ENCODE peak calls at places on chromosomes 13 and 19, in six cellular contexts. One of them, this sample, is unnamed.

GRCh38 chr19:15466851-15467733 is 2.7 kb upstream of the RASAL3 start:
- DNase-seq in NCI-H2081: no peak
- DNase-seq in SK-N-DZ: no peak
- DNase-seq in head of caudate nucleus: no peak
- DNase-seq in Right ventricle myocardium superior: no peak
- DNase-seq in EH: peak; percentile 50
- DNase-seq in this sample: peak; percentile 39

GRCh38 chr13:111587249-111587648 is 266.8 kb downstream of the TEX29 start:
- DNase-seq in NCI-H2081: no peak
- DNase-seq in SK-N-DZ: no peak
- DNase-seq in head of caudate nucleus: no peak
- DNase-seq in Right ventricle myocardium superior: no peak
- DNase-seq in EH: no peak
- DNase-seq in this sample: no peak

GRCh38 chr13:110886475-110887241 is 28.2 kb downstream of the ANKRD10 start:
- DNase-seq in NCI-H2081: no peak
- DNase-seq in SK-N-DZ: no peak
- DNase-seq in head of caudate nucleus: no peak
- DNase-seq in Right ventricle myocardium superior: no peak
- DNase-seq in EH: no peak
- DNase-seq in this sample: no peak

GRCh38 chr19:8499048-8499833 is 3.2 kb downstream of the PRAM1 start:
- DNase-seq in NCI-H2081: no peak
- DNase-seq in SK-N-DZ: no peak
- DNase-seq in head of caudate nucleus: no peak
- DNase-seq in Right ventricle myocardium superior: no peak
- DNase-seq in EH: no peak
- DNase-seq in this sample: no peak

GRCh38 chr13:30607908-30608307 is 9.8 kb upstream of the USPL1 start:
- DNase-seq in NCI-H2081: no peak
- DNase-seq in SK-N-DZ: no peak
- DNase-seq in head of caudate nucleus: no peak
- DNase-seq in Right ventricle myocardium superior: no peak
- DNase-seq in EH: no peak
- DNase-seq in this sample: no peak

GRCh38 chr13:80408270-80408669 is 67.3 kb upstream of the SPRY2 start:
- DNase-seq in NCI-H2081: no peak
- DNase-seq in SK-N-DZ: peak; percentile 25
- DNase-seq in head of caudate nucleus: no peak
- DNase-seq in Right ventricle myocardium superior: no peak
- DNase-seq in EH: no peak
- DNase-seq in this sample: no peak

GRCh38 chr19:18898533-18899408 is 2.8 kb upstream of the CERS1 start:
- DNase-seq in NCI-H2081: no peak
- DNase-seq in SK-N-DZ: no peak
- DNase-seq in head of caudate nucleus: no peak
- DNase-seq in Right ventricle myocardium superior: no peak
- DNase-seq in EH: no peak
- DNase-seq in this sample: no peak

GRCh38 chr19:5719274-5719960 is 529 bp downstream of the LONP1 start:
- DNase-seq in NCI-H2081: no peak
- DNase-seq in SK-N-DZ: no peak
- DNase-seq in head of caudate nucleus: peak; percentile 32
- DNase-seq in Right ventricle myocardium superior: no peak
- DNase-seq in EH: peak; percentile 53
- DNase-seq in this sample: no peak

GRCh38 chr13:46684287-46685001 is 112.5 kb downstream of the ESD start:
- DNase-seq in NCI-H2081: no peak
- DNase-seq in SK-N-DZ: no peak
- DNase-seq in head of caudate nucleus: no peak
- DNase-seq in Right ventricle myocardium superior: no peak
- DNase-seq in EH: peak; percentile 48
- DNase-seq in this sample: no peak

GRCh38 chr13:40116008-40116407 is 460.5 kb downstream of the COG6 start:
- DNase-seq in NCI-H2081: peak; percentile 0
- DNase-seq in SK-N-DZ: no peak
- DNase-seq in head of caudate nucleus: no peak
- DNase-seq in Right ventricle myocardium superior: no peak
- DNase-seq in EH: peak; percentile 76
- DNase-seq in this sample: peak; percentile 96

GRCh38 chr19:33849551-33850147 is 53.0 kb downstream of the KCTD15 start:
- DNase-seq in NCI-H2081: no peak
- DNase-seq in SK-N-DZ: no peak
- DNase-seq in head of caudate nucleus: no peak
- DNase-seq in Right ventricle myocardium superior: no peak
- DNase-seq in EH: no peak
- DNase-seq in this sample: no peak